ENCODE peak calls at places on chromosomes 13 and 19, in six cellular contexts. O, P, L, N, H and E are unnamed samples.

GRCh38 chr13:97781891-97782305 is 171.6 kb upstream of the IPO5 start:
- DNase-seq in O (peak), P (no peak), L (no peak), N (no peak), H (no peak), E (no peak)

GRCh38 chr13:36745436-36745835 is 71.6 kb downstream of the SERTM1 start:
- DNase-seq in O (peak), P (no peak), L (no peak), N (no peak), H (no peak), E (no peak)

GRCh38 chr13:94332360-94333040 is 147.0 kb downstream of the DCT start:
- DNase-seq in O (no peak), P (no peak), L (no peak), N (peak), H (no peak), E (no peak)

GRCh38 chr13:99442273-99442895 is 58.9 kb upstream of the TM9SF2 start:
- DNase-seq in O (peak), P (peak), L (peak), N (peak), H (peak), E (no peak)

GRCh38 chr19:48681127-48681470 is 8.3 kb upstream of the NTN5 start:
- DNase-seq in O (peak), P (no peak), L (no peak), N (peak), H (no peak), E (no peak)

GRCh38 chr13:99275093-99275469 is 16.9 kb upstream of the GPR18 start:
- DNase-seq in O (peak), P (peak), L (no peak), N (peak), H (peak), E (no peak)

GRCh38 chr13:97325738-97326137 is 103.6 kb downstream of the MBNL2 start:
- DNase-seq in O (no peak), P (no peak), L (no peak), N (no peak), H (no peak), E (no peak)

GRCh38 chr13:40158218-40158617 is 502.8 kb downstream of the COG6 start:
- DNase-seq in O (no peak), P (no peak), L (no peak), N (no peak), H (peak), E (no peak)

GRCh38 chr19:5966215-5966614 is 11.7 kb downstream of the RANBP3 start:
- DNase-seq in O (peak), P (no peak), L (no peak), N (peak), H (no peak), E (no peak)

GRCh38 chr13:50678464-50679162 is 164.9 kb downstream of the DLEU7 start:
- DNase-seq in O (peak), P (no peak), L (no peak), N (peak), H (peak), E (no peak)

GRCh38 chr19:56476671-56477428 is at the start of gene ZNF667:
- DNase-seq in O (peak), P (no peak), L (peak), N (peak), H (peak), E (peak)

GRCh38 chr19:33241091-33241529 is 15.5 kb upstream of the SLC7A10 start:
- DNase-seq in O (no peak), P (no peak), L (no peak), N (no peak), H (no peak), E (peak)

GRCh38 chr13:48600374-48601364 is 53.1 kb upstream of the CYSLTR2 start:
- DNase-seq in O (peak), P (no peak), L (no peak), N (peak), H (peak), E (no peak)

GRCh38 chr19:52748336-52748950 is 13.6 kb upstream of the ZNF611 start:
- DNase-seq in O (peak), P (no peak), L (no peak), N (peak), H (peak), E (no peak)

GRCh38 chr19:18967358-18968146 is 26.5 kb upstream of the HOMER3 start:
- DNase-seq in O (peak), P (no peak), L (peak), N (peak), H (peak), E (peak)

GRCh38 chr13:32829676-32830091 is 186.5 kb upstream of the KL start:
- DNase-seq in O (peak), P (peak), L (no peak), N (peak), H (peak), E (no peak)

GRCh38 chr19:57282011-57282636 is 1.8 kb downstream of the ZNF460 start:
- DNase-seq in O (no peak), P (peak), L (no peak), N (no peak), H (peak), E (no peak)

GRCh38 chr13:84080748-84081530 is 198.7 kb upstream of the SLITRK1 start:
- DNase-seq in O (no peak), P (no peak), L (no peak), N (no peak), H (no peak), E (no peak)

GRCh38 chr19:9040131-9040530 is 29.9 kb upstream of the MUC16 start:
- DNase-seq in O (no peak), P (no peak), L (no peak), N (no peak), H (peak), E (no peak)

GRCh38 chr13:21933001-21933400 is 262.1 kb downstream of the FGF9 start:
- DNase-seq in O (no peak), P (no peak), L (peak), N (no peak), H (no peak), E (no peak)

GRCh38 chr19:31314849-31315620 is 34.2 kb downstream of the TSHZ3 start:
- DNase-seq in O (no peak), P (no peak), L (no peak), N (no peak), H (no peak), E (no peak)

GRCh38 chr13:98507060-98507797 is 69.7 kb downstream of the STK24 start:
- DNase-seq in O (peak), P (no peak), L (peak), N (no peak), H (peak), E (peak)

GRCh38 chr19:11111117-11111770 is 22.0 kb downstream of the LDLR start:
- DNase-seq in O (no peak), P (no peak), L (no peak), N (no peak), H (no peak), E (no peak)

GRCh38 chr13:77177646-77178045 is 149.2 kb downstream of the MYCBP2 start:
- DNase-seq in O (no peak), P (no peak), L (no peak), N (no peak), H (no peak), E (no peak)

GRCh38 chr13:77171451-77171850 is 144.5 kb upstream of the FBXL3 start:
- DNase-seq in O (no peak), P (no peak), L (no peak), N (no peak), H (no peak), E (no peak)

GRCh38 chr13:77168232-77168631 is 141.3 kb upstream of the FBXL3 start:
- DNase-seq in O (no peak), P (no peak), L (peak), N (no peak), H (peak), E (no peak)

GRCh38 chr13:77176350-77176749 is 149.4 kb upstream of the FBXL3 start:
- DNase-seq in O (peak), P (no peak), L (no peak), N (peak), H (peak), E (no peak)

DNA sequence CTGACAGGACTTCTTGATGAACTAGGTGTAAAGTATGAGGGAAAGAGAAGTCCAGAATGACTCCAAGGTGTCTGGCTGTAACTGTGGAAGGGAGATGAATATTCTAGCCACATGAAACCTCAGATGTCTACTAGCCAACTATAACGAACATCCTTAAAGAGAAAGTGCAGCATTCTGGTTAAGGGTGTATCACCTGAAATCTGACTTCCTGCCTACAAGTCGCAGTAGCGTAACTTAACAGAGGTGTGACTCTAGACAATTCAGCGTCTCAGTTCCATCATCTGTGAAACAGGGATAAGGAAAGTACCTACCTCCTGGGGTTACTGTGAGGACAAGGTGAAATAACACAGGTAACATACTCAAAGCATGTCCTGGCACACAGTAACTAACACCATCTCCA is 145.7 kb upstream of the FBXL3 start:
- DNase-seq in O (no peak), P (no peak), L (no peak), N (no peak), H (no peak), E (no peak)
- TF ChIP-seq CTCF in O (no peak), P (no peak), L (no peak), N (no peak), H (no peak), E (no peak)

GRCh38 chr19:47511681-47512080 is 3.2 kb downstream of the NAPA start:
- DNase-seq in O (peak), P (no peak), L (no peak), N (peak), H (no peak), E (no peak)
- H3K4me3 ChIP-seq in O (peak), P (no peak), L (no peak), N (no peak), H (no peak), E (peak)

GRCh38 chr19:355134-355533 is 10.5 kb upstream of the MIER2 start:
- DNase-seq in O (no peak), P (no peak), L (no peak), N (no peak), H (peak), E (no peak)

GRCh38 chr19:362154-362553 is 17.6 kb upstream of the MIER2 start:
- DNase-seq in O (no peak), P (no peak), L (no peak), N (no peak), H (no peak), E (no peak)

GRCh38 chr19:362683-363082 is 18.1 kb upstream of the MIER2 start:
- DNase-seq in O (no peak), P (no peak), L (no peak), N (no peak), H (no peak), E (no peak)

GRCh38 chr19:364496-365287 is 20.1 kb upstream of the MIER2 start:
- DNase-seq in O (no peak), P (no peak), L (no peak), N (no peak), H (no peak), E (no peak)

DNA sequence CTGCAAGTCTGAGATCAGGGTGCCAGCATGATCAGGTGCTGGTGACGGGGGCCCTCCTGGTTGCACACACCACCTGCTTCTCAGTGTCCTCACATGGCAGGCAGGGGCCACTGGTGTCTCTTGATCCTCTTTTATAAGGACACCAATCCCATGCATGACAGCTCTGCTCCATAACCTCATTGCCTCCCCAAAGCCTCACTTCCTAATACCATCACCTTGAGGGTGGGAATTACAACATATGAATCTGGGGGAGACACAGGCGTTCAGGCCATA is 15.0 kb upstream of the MIER2 start:
- DNase-seq in O (no peak), P (no peak), L (no peak), N (no peak), H (no peak), E (no peak)
- H3K9ac ChIP-seq in O (no peak), P (no peak), L (no peak), N (no peak), H (no peak), E (no peak)

DNA sequence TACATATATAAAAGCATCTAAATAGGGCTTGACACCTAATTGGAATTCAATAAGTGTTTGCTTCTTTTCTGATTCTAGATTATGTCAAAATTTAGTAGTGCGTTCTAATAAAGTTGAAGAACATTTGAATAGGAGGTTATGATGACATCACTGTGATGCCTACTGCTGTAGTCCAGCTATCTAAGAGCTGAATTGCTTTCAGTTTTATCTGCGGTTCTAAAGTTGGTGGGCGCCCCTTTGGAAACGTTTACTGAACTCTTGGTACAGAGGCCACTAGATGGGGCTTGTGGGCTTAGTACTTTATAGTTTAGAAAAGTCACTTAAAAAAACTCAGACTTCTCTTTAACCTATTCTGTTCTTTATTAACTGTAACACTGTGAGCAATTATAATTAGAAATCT is 776.9 kb downstream of the GPC5 start:
- DNase-seq in O (peak), P (peak), L (peak), N (peak), H (peak), E (no peak)
- TF ChIP-seq CTCF in O (peak), P (peak), L (no peak), N (peak), H (peak), E (peak)

GRCh38 chr19:50358483-50359431 is 6.7 kb downstream of the NAPSA start:
- DNase-seq in O (peak), P (no peak), L (peak), N (peak), H (peak), E (peak)
- H3K4me3 ChIP-seq in O (peak), P (no peak), L (peak), N (peak), H (peak), E (peak)

GRCh38 chr19:47133021-47133471 is 2.4 kb downstream of the SAE1 start:
- DNase-seq in O (no peak), P (no peak), L (no peak), N (no peak), H (no peak), E (no peak)
- H3K9ac ChIP-seq in O (no peak), P (no peak), L (no peak), N (no peak), H (no peak), E (no peak)

GRCh38 chr13:47092202-47092601 is 195.3 kb upstream of the HTR2A start:
- DNase-seq in O (no peak), P (no peak), L (no peak), N (no peak), H (peak), E (no peak)

GRCh38 chr13:47100214-47100853 is 203.5 kb upstream of the HTR2A start:
- DNase-seq in O (no peak), P (peak), L (no peak), N (peak), H (no peak), E (no peak)

DNA sequence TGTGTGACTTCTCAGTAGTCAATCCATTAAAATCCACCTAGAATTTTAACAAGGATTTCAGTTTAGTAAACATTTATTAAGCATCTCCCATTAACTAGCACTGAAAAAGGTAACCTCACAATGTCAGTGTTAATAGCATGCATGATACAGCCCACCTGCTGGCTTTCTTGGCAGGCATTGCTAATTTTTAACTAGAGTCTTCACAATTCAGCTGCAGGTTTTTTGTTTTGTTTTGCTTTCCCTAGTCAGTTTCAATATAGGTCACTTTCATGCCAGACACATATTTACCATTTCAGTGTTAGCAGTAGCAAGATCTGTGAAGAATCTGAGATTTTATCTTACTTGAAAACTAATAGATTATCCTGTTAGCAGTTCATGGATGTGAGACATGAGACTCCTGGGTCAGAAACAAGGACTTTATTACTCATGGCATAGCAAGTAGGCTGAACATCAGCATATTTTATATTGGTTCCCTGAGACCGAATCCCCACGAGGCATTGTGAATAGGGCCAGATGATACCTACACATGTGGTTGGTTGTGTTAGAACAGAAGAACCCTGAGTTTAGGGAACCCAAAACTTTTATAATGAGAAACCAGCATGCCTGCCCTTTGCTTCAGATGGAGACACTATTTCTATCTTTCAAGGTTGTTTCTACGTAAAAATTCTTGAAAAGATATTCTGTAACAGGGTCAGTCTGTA is 198.0 kb upstream of the HTR2A start:
- DNase-seq in O (no peak), P (no peak), L (no peak), N (no peak), H (no peak), E (no peak)
- TF ChIP-seq CTCF in O (no peak), P (no peak), L (no peak), N (no peak), H (no peak), E (no peak)

DNA sequence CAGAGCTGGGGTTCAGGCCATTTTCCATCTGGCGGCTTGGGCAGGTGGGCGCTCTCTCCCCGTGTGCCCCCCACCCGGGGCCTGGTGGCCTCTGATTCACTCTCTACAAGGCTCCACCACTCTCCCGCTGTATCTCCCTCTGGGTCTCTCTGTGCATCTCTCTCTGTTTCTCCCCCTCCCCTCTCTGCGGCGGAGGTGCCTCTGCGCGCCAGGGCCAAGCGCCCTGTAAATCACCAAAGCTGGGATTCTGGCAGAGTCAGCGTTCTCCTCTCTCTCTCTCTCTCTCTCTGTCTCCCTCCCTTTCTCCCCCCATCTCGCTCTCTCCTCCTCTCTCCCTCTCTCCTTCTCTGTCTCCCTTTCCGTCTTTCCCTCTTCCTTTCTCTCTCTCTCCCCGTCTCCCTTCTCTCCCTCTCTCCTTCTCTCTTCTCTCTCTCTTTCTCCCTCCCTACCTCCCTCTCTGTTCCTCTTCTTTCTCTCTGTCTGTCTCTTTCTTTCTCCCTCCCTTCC is 3.9 kb downstream of the NFIC start:
- DNase-seq in O (no peak), P (no peak), L (no peak), N (no peak), H (no peak), E (no peak)
- H3K4me3 ChIP-seq in O (peak), P (no peak), L (no peak), N (peak), H (peak), E (no peak)

DNA sequence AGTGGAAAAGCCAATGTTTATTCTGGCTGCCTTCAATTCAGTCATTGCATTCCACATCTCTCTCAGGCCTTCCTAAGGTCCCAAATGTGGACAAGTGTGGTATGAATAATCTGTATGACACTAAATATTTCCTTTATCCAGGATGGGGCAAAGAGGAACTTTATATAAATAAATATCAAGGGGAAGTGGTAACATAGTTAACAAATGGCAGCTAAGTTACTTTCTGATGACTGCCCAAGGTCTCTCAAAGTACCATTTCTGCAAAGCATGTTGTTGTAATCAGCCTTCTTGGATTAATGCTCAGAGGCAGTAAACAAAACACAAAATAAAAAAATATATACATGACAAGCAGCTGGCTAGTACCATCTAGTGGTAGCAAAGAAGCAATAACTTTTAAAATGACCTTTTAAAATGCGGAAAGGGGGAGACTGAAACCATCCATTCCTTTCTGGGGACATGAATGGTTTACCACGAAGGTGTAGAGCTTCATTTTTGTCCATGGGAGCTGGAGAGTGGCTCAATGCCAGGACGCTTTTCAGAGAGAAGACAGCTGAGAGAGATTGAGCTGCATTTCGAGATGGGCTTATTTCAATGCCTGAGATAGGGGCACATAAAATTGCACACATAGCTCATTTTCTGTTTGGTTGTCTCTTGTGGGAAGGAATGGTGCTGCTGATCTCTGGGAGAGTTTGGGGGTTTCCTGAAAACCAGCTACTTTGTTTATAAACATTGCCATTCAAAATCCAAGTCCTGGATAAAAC is 259.2 kb downstream of the RFC3 start:
- DNase-seq in O (peak), P (peak), L (no peak), N (peak), H (peak), E (no peak)
- H3K9ac ChIP-seq in O (no peak), P (no peak), L (no peak), N (no peak), H (peak), E (no peak)

GRCh38 chr19:51096473-51097165 is 11.6 kb downstream of the CTU1 start:
- DNase-seq in O (no peak), P (no peak), L (no peak), N (no peak), H (peak), E (peak)
- TF ChIP-seq CTCF in O (peak), P (no peak), L (no peak), N (peak), H (peak), E (peak)